ENCODE peak calls at places on chromosomes 13 and 19, in seven cellular contexts. T is IMR-90, O is astrocyte, I is neuronal stem cell, B is hepatocyte, H is GM23338, K is A549. J is an unnamed sample. For H3K4me1, the result is how much of the 10 kb centered on the place peaks cover.

GRCh38 chr19:1017115-1017905 is 3.6 kb downstream of the TMEM259 start:
- DNase-seq in T (no peak), O (no peak), I (no peak), B (no peak), H (no peak), K (no peak), J (no peak)

GRCh38 chr13:38819053-38819452 is 132.2 kb downstream of the FREM2 start:
- DNase-seq in T (no peak), O (peak), I (no peak), B (peak), H (no peak), K (no peak), J (peak)

GRCh38 chr13:112446347-112446861 is 70.2 kb downstream of the SPACA7 start:
- DNase-seq in T (no peak), O (no peak), I (no peak), B (no peak), H (no peak), K (no peak), J (no peak)

GRCh38 chr19:53389591-53390377 is 5.2 kb upstream of the ZNF765 start:
- DNase-seq in T (no peak), O (no peak), I (no peak), B (no peak), H (peak), K (no peak), J (peak)

GRCh38 chr19:18007605-18007938 is 398 bp upstream of the ARRDC2 start:
- DNase-seq in T (no peak), O (no peak), I (no peak), B (no peak), H (no peak), K (no peak), J (no peak)

GRCh38 chr13:43579321-43579720 is 207.5 kb downstream of the ENOX1 start:
- DNase-seq in T (no peak), O (no peak), I (no peak), B (no peak), H (no peak), K (no peak), J (no peak)

GRCh38 chr13:20942938-20943518 is 40.5 kb upstream of the XPO4 start:
- DNase-seq in T (no peak), O (no peak), I (no peak), B (no peak), H (no peak), K (no peak), J (no peak)

GRCh38 chr13:60583911-60584753 is 187.1 kb downstream of the TDRD3 start:
- DNase-seq in T (peak), O (peak), I (no peak), B (no peak), H (peak), K (peak), J (peak)

GRCh38 chr19:35056513-35057063 is 15.1 kb downstream of the HPN start:
- DNase-seq in T (no peak), O (no peak), I (no peak), B (no peak), H (no peak), K (no peak), J (no peak)

GRCh38 chr13:34430294-34430693 is 511.8 kb upstream of the NBEA start:
- DNase-seq in T (peak), O (peak), I (no peak), B (no peak), H (no peak), K (no peak), J (no peak)

GRCh38 chr13:104987621-104988020 is 1547.8 kb downstream of the EFNB2 start:
- DNase-seq in T (no peak), O (no peak), I (no peak), B (no peak), H (no peak), K (no peak), J (no peak)

GRCh38 chr19:23481043-23481442 is 85.8 kb upstream of the ZNF91 start:
- DNase-seq in T (no peak), O (no peak), I (no peak), B (no peak), H (no peak), K (no peak), J (no peak)

GRCh38 chr19:51364200-51365106 is 1.7 kb downstream of the ETFB start:
- DNase-seq in T (no peak), O (no peak), I (no peak), B (peak), H (no peak), K (peak), J (no peak)

GRCh38 chr19:42275517-42275916 is 6.5 kb downstream of the CIC start:
- DNase-seq in T (no peak), O (no peak), I (no peak), B (no peak), H (no peak), K (no peak), J (no peak)

GRCh38 chr19:55353803-55354697 is 469 bp downstream of the COX6B2 start:
- DNase-seq in T (peak), O (no peak), I (no peak), B (peak), H (peak), K (peak), J (peak)

GRCh38 chr19:34232566-34233481 is 21.5 kb upstream of the GARRE1 start:
- DNase-seq in T (peak), O (peak), I (no peak), B (peak), H (no peak), K (peak), J (no peak)

GRCh38 chr13:112791662-112792440 is 102.0 kb downstream of the ATP11A start:
- DNase-seq in T (no peak), O (no peak), I (no peak), B (no peak), H (no peak), K (no peak), J (no peak)

GRCh38 chr19:2613507-2614295 is 88.8 kb downstream of the GNG7 start:
- DNase-seq in T (peak), O (no peak), I (no peak), B (peak), H (peak), K (peak), J (peak)

GRCh38 chr13:106911020-106911419 is 343.1 kb upstream of the ARGLU1 start:
- DNase-seq in T (no peak), O (no peak), I (no peak), B (no peak), H (no peak), K (no peak), J (no peak)

GRCh38 chr13:33578786-33579185 is 239.2 kb upstream of the RFC3 start:
- DNase-seq in T (no peak), O (peak), I (no peak), B (no peak), H (no peak), K (no peak), J (no peak)

GRCh38 chr19:1267441-1268391 is 1.4 kb upstream of the CIRBP start:
- DNase-seq in T (peak), O (no peak), I (no peak), B (no peak), H (no peak), K (no peak), J (peak)

GRCh38 chr13:101258071-101258470 is 158.2 kb downstream of the NALCN start:
- DNase-seq in T (peak), O (peak), I (peak), B (peak), H (peak), K (peak), J (peak)

GRCh38 chr19:7644550-7644877 is 7.6 kb downstream of the STXBP2 start:
- DNase-seq in T (no peak), O (no peak), I (no peak), B (no peak), H (no peak), K (no peak), J (no peak)

GRCh38 chr19:14804755-14805154 is 26.4 kb upstream of the ADGRE2 start:
- DNase-seq in T (no peak), O (no peak), I (no peak), B (no peak), H (no peak), K (no peak), J (no peak)

GRCh38 chr19:14814982-14815381 is 20.0 kb downstream of the OR7A5 start:
- DNase-seq in T (no peak), O (no peak), I (no peak), B (no peak), H (no peak), K (no peak), J (no peak)

DNA sequence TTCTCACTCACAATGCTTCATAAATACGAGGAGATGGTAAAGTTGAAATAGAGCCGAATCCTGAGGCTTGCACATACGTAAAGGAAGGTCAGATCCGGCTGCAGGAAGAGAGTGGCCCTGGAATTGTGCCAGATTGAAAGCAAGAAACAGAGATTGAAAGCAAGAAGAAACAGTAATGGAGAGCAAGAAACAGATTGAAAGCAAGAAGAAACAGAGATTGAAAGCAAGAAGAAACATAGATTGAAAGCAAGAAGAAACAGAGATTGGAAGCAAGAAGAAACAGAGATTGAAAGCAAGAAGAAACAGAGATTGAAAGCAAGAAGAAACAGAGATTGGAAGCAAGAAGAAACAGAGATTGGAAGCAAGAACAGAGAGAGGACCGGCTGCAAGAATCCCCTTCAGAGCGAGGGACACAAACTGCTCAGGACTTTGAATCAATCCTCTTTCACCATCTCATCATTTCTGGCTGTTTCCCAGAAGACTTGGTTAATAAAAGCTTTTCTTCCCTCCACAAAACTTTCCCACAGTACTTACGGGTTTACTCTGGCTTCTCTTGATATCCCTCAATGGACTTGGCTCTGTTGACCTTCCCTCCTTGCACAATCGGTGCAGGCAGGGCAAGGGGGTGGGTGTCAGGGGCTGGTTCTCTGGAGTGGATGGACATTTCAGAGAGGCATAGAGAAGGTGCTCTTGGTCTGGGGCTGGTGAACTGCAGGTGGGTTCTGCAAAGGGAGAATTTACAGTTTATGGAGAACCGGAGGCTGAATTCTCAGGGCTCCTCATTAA is 25.5 kb downstream of the OR7A5 start:
- DNase-seq in T (no peak), O (no peak), I (no peak), B (no peak), H (no peak), K (no peak), J (no peak)
- H3K4me2 ChIP-seq in T (no peak), O (no peak), I (no peak), B (no peak), H (no peak), K (no peak), J (no peak)

GRCh38 chr13:98325724-98326123 is 148.7 kb upstream of the RNF113B start:
- DNase-seq in T (no peak), O (no peak), I (no peak), B (no peak), H (no peak), K (no peak), J (no peak)
- H3K4me1 ChIP-seq in T (under half), O (under half), I (under half), B (under half), H (half or more), K (under half), J (half or more)

DNA sequence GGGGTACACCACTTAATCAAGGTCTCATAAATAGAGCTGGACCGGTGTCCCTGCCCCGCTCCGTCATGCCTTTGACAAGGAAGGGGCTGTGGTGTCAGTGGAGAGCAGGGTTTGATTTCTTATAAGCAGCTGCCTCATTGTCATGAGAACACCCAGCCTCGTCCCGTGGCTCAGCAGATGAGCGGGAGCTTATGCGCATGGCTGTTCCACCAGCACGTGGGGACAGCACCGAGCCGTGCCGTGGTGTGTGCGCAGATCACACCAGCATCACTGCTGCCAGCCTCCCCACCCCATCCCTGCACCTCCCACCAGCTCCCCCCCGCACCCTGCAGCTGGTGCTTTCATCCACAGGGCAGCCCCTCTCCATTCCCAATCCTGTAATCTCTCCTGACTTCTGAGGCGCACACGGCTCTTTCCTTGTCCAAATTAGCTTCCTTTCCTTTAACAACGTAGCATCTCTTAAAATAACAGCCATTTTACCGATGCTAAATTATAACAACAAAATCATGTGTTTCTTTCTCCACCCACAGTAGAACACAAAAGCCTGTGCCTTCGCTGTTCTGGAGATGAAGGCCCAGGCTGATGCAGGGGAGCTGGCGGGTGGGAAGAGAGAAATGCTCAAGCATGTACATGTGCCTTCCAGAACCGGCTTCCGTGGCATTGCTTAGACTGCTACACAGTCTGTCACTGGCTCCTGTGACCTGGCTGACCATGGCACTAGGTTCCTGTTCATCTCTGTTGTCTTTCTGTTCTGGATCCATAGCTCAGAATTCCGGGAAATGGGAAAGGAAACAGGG is 96.8 kb downstream of the RAB20 start:
- DNase-seq in T (no peak), O (no peak), I (no peak), B (no peak), H (no peak), K (no peak), J (no peak)
- H3K4me2 ChIP-seq in T (no peak), O (no peak), I (no peak), B (no peak), H (no peak), K (no peak), J (no peak)

DNA sequence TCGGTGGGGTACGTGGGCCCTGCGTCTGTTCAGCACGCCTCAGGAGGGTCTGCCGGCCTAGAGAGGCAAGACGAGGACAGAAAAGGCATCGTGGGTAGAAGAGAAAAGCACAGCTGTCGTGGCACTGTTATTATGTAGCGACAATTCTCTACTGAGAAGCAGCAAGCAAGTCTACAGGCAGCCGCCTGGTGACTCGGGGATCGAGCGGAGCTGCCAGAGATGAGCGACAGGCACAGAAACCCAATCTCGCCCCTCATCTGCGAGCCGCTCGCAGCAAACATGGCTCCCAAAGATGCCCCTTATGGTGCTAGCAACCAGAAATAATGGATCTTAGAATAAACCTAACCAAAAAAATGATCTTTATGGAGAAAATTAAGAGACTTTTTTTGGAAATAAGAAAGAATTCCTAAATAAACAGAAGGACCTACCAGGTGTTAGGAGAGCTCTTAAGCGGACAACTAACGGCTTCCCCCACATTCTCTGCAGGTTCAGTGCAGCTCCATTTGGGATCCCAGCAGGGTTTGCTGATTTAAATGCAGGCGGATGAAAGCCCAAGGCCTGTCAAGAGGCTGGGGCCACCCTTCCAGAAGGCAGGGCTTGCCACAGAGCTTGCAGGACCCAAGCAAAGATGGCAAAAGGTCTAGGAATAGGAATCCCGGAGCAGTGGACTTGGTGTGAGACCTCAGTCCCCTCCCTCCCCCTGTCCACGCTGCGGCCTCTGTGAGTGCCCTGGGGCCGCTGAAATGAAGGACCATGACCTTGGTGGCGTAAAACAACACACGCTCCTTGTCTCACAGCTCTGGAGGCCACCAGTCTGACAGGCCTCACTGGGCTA is 152.6 kb downstream of the KDM4B start:
- DNase-seq in T (no peak), O (no peak), I (no peak), B (no peak), H (no peak), K (no peak), J (no peak)
- H3K4me1 ChIP-seq in T (under half), O (under half), I (under half), B (under half), H (under half), K (under half), J (under half)

GRCh38 chr19:49570997-49571676 is 9.2 kb downstream of the NOSIP start:
- DNase-seq in T (no peak), O (no peak), I (no peak), B (peak), H (peak), K (peak), J (peak)
- H3K4me2 ChIP-seq in T (no peak), O (no peak), I (no peak), B (no peak), H (no peak), K (no peak), J (peak)

GRCh38 chr13:99501135-99501951 is at the start of gene TM9SF2:
- DNase-seq in T (peak), O (peak), I (peak), B (peak), H (peak), K (peak), J (peak)
- H3K4me1 ChIP-seq in T (under half), O (under half), I (under half), B (under half), H (under half), K (under half), J (under half)

GRCh38 chr19:30278882-30279254 is 93.3 kb upstream of the ZNF536 start:
- DNase-seq in T (no peak), O (no peak), I (no peak), B (no peak), H (no peak), K (no peak), J (no peak)

GRCh38 chr19:30274987-30275386 is 97.2 kb upstream of the ZNF536 start:
- DNase-seq in T (no peak), O (no peak), I (no peak), B (no peak), H (no peak), K (no peak), J (no peak)

GRCh38 chr19:30277941-30278881 is 94.0 kb upstream of the ZNF536 start:
- DNase-seq in T (no peak), O (no peak), I (no peak), B (no peak), H (no peak), K (no peak), J (no peak)

GRCh38 chr19:30273184-30273583 is 99.0 kb upstream of the ZNF536 start:
- DNase-seq in T (no peak), O (no peak), I (no peak), B (no peak), H (no peak), K (no peak), J (no peak)

DNA sequence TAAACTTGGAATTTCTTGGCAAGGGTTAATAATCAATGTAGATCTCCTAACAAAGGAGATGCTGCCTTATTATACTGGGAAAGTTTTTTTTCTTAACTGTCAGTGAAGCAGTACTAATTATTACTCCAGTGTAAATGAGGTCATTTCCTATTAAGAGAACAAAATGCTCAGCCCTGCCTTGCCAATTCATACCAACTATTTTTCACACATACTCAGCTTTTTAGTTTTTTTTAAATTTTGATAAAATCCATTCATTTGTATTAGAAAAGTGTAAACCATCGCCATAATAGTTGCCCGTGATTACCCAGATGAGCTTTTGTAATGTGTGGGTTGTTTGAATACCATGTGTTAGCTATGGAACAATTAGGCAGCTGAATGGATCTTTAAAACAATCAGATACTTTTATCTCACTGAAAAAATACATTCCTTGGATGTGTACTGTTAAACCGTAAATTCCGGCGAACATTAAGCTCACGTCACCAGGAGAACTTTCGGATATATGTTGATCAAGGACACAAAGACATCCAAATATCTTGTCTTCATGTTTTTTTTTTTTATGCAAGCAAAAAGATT is 95.8 kb upstream of the ZNF536 start:
- DNase-seq in T (no peak), O (no peak), I (no peak), B (no peak), H (no peak), K (no peak), J (no peak)
- H3K4me2 ChIP-seq in T (no peak), O (no peak), I (no peak), B (no peak), H (peak), K (no peak), J (peak)

GRCh38 chr19:40668991-40669614 is 21.3 kb downstream of the NUMBL start:
- DNase-seq in T (no peak), O (no peak), I (no peak), B (no peak), H (no peak), K (no peak), J (no peak)

GRCh38 chr19:40663712-40664692 is 26.4 kb downstream of the NUMBL start:
- DNase-seq in T (peak), O (peak), I (no peak), B (peak), H (no peak), K (no peak), J (no peak)

GRCh38 chr19:40671404-40671803 is 19.0 kb downstream of the NUMBL start:
- DNase-seq in T (no peak), O (no peak), I (no peak), B (no peak), H (no peak), K (no peak), J (no peak)

GRCh38 chr19:40666803-40667438 is 23.5 kb downstream of the NUMBL start:
- DNase-seq in T (no peak), O (no peak), I (no peak), B (no peak), H (no peak), K (no peak), J (no peak)

DNA sequence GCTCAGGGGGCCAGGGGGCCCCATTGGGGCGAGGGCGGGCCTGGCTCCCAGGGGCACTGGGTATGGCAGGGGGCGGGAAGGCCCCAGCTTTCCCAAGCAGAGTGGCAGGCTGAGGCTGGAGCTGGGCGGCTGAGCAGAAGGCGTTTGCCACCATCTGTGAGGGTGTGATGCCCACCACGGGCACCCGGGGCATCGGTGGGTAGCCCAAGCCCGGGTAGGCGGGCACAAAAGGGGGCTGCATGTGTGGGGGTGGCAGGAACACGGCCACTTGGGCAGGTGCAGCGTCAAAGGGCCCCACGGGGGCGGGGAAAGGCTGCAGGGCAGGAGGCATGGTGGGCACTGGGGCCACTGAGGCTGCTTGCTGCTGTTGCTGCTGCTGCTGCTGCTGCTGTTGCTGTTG is 22.8 kb downstream of the NUMBL start:
- DNase-seq in T (no peak), O (no peak), I (no peak), B (no peak), H (no peak), K (no peak), J (no peak)
- H3K4me1 ChIP-seq in T (under half), O (under half), I (under half), B (under half), H (under half), K (under half), J (under half)

J was measured in neural progenitor cell.